ENCODE peak calls at places on chromosomes 5 and 9, in ten cellular contexts. Y is AG08396; J is mesothelial cell of epicardium; T is MCF 10A; P is CD8-positive, alpha-beta memory T cell; O is NCI-H1694 treated with DMSO at 0.1 percent for 48 hours; D is NCI-H345; E is fibroblast of lung; Z is breast epithelium; X is C1 segment of cervical spinal cord. U is an unnamed sample.

GRCh38 chr9:126440042-126440441 is 113.4 kb downstream of the MVB12B start:
- DNase-seq in T (no peak), Y (no peak), P (no peak), J (no peak), Z (no peak), O (no peak), X (no peak), E (no peak), D (no peak), U (peak; percentile 31)

GRCh38 chr5:128736567-128736966 is 198.5 kb upstream of the FBN2 start:
- DNase-seq in D (no peak), O (no peak), E (peak; percentile 49), X (peak; percentile 2), Z (peak; percentile 62), P (no peak), T (peak; percentile 11), J (no peak), Y (no peak), U (no peak)

GRCh38 chr9:129656795-129657390 is 8.6 kb upstream of the PRRX2 start:
- DNase-seq in P (no peak), Y (peak; percentile 83), D (no peak), X (no peak), O (no peak), E (peak; percentile 65), J (no peak), T (peak; percentile 64), Z (no peak), U (no peak)

GRCh38 chr9:36382484-36382883 is 17.6 kb downstream of the RNF38 start:
- DNase-seq in O (no peak), P (no peak), X (no peak), J (no peak), Z (no peak), D (no peak), Y (no peak), T (no peak), E (no peak), U (no peak)

GRCh38 chr5:144484124-144484897 is 313.6 kb downstream of the KCTD16 start:
- DNase-seq in E (peak; percentile 92), Z (no peak), P (no peak), O (no peak), D (no peak), T (peak; percentile 58), Y (peak; percentile 11), J (no peak), X (no peak), U (no peak)

GRCh38 chr5:134124289-134125194 is 10.1 kb downstream of the TCF7 start:
- DNase-seq in D (no peak), J (no peak), X (no peak), T (peak; percentile 76), E (peak; percentile 79), P (no peak), O (no peak), Z (no peak), Y (no peak), U (no peak)

GRCh38 chr9:108980893-108981292 is 32.4 kb downstream of the CTNNAL1 start:
- DNase-seq in D (no peak), X (no peak), J (no peak), Y (no peak), P (no peak), Z (no peak), E (no peak), O (no peak), T (no peak), U (no peak)

GRCh38 chr9:105242557-105242956 is 1.9 kb upstream of the SLC44A1 start:
- DNase-seq in T (no peak), X (no peak), Y (no peak), Z (no peak), P (no peak), O (no peak), D (no peak), J (no peak), E (no peak), U (no peak)

GRCh38 chr5:151696470-151697061 is 9.9 kb upstream of the SPARC start:
- DNase-seq in D (no peak), E (peak; percentile 100), T (no peak), Z (peak; percentile 33), P (no peak), O (no peak), X (no peak), Y (peak; percentile 80), J (peak; percentile 53), U (no peak)

GRCh38 chr9:134390947-134391318 is 64.7 kb downstream of the RXRA start:
- DNase-seq in T (no peak), E (no peak), Y (no peak), J (no peak), X (no peak), P (no peak), O (no peak), D (no peak), Z (no peak), U (no peak)

GRCh38 chr9:76441551-76442322 is 17.2 kb upstream of the GCNT1 start:
- DNase-seq in E (peak; percentile 97), X (no peak), D (no peak), Y (peak; percentile 35), J (no peak), Z (no peak), T (peak; percentile 24), O (no peak), P (no peak), U (no peak)

GRCh38 chr9:26939934-26940711 is 6.9 kb downstream of the PLAA start:
- DNase-seq in Y (no peak), T (no peak), O (no peak), D (no peak), E (no peak), Z (no peak), P (no peak), J (no peak), X (no peak), U (no peak)

GRCh38 chr9:78669591-78669990 is 372.7 kb downstream of the PSAT1 start:
- DNase-seq in X (no peak), O (no peak), Y (no peak), T (no peak), D (no peak), Z (no peak), J (no peak), E (peak; percentile 54), P (no peak), U (no peak)

GRCh38 chr9:19408316-19408692 is 505 bp upstream of the ACER2 start:
- DNase-seq in E (peak; percentile 6), Y (no peak), D (no peak), J (no peak), O (no peak), X (no peak), T (no peak), P (peak; percentile 2), Z (no peak), U (no peak)

GRCh38 chr5:15927710-15928380 is 251.7 kb downstream of the MARCHF11 start:
- DNase-seq in O (no peak), Y (no peak), J (no peak), T (no peak), Z (no peak), P (no peak), E (no peak), X (no peak), D (no peak), U (no peak)

U was measured in NCI-H774.